ENCODE peak calls at places on chromosomes 1 and 21, in six cellular contexts. P is body of pancreas, M is testis, R is heart left ventricle, I is lower leg skin, H is IMR-90. W is an unnamed sample.

GRCh38 chr1:68890736-68891135 is 393.9 kb upstream of the DEPDC1 start:
- DNase-seq in P (no peak), M (no peak), R (no peak), I (no peak), H (no peak), W (no peak)

GRCh38 chr21:45611296-45611695 is 32.2 kb upstream of the PCBP3 start:
- DNase-seq in P (no peak), M (no peak), R (no peak), I (peak), H (no peak), W (no peak)

GRCh38 chr1:80054129-80054528 is 1047.6 kb upstream of the ADGRL4 start:
- DNase-seq in P (peak), M (peak), R (no peak), I (no peak), H (peak), W (no peak)

GRCh38 chr1:109819365-109819764 is 55.6 kb upstream of the EPS8L3 start:
- DNase-seq in P (no peak), M (no peak), R (no peak), I (peak), H (no peak), W (no peak)

GRCh38 chr1:7954683-7955082 is 6.8 kb upstream of the PARK7 start:
- DNase-seq in P (no peak), M (no peak), R (no peak), I (no peak), H (no peak), W (no peak)

GRCh38 chr1:40076895-40077312 is 20.1 kb downstream of the PPT1 start:
- DNase-seq in P (no peak), M (no peak), R (no peak), I (no peak), H (peak), W (no peak)

GRCh38 chr1:166152977-166153376 is 13.8 kb downstream of the FAM78B start:
- DNase-seq in P (no peak), M (no peak), R (no peak), I (no peak), H (no peak), W (peak)

GRCh38 chr1:54814148-54814498 is 13.0 kb upstream of the TTC22 start:
- DNase-seq in P (no peak), M (peak), R (no peak), I (peak), H (no peak), W (no peak)

GRCh38 chr1:221328371-221328770 is 413.5 kb downstream of the DUSP10 start:
- DNase-seq in P (no peak), M (no peak), R (no peak), I (no peak), H (no peak), W (no peak)

GRCh38 chr1:244046907-244047738 is 4.0 kb upstream of the ZBTB18 start:
- DNase-seq in P (peak), M (no peak), R (no peak), I (no peak), H (peak), W (no peak)

GRCh38 chr1:211734359-211734758 is 58.9 kb upstream of the NEK2 start:
- DNase-seq in P (peak), M (no peak), R (no peak), I (no peak), H (no peak), W (no peak)

GRCh38 chr1:192951961-192952460 is 107.1 kb downstream of the UCHL5 start:
- DNase-seq in P (no peak), M (no peak), R (no peak), I (no peak), H (peak), W (no peak)

GRCh38 chr1:61202854-61203603 is 120.7 kb downstream of the NFIA start:
- DNase-seq in P (no peak), M (no peak), R (no peak), I (no peak), H (peak), W (no peak)

GRCh38 chr1:24584103-24584764 is 28.3 kb downstream of the NCMAP start:
- DNase-seq in P (peak), M (no peak), R (no peak), I (no peak), H (no peak), W (no peak)

GRCh38 chr1:230289350-230289644 is 136.8 kb downstream of the PGBD5 start:
- DNase-seq in P (no peak), M (no peak), R (no peak), I (no peak), H (no peak), W (no peak)

GRCh38 chr21:46146856-46147255 is 8.5 kb downstream of the FTCD start:
- DNase-seq in P (no peak), M (no peak), R (no peak), I (no peak), H (no peak), W (no peak)

GRCh38 chr1:29504709-29505410 is 268.5 kb downstream of the PTPRU start:
- DNase-seq in P (no peak), M (peak), R (no peak), I (peak), H (no peak), W (no peak)

GRCh38 chr1:198492872-198493271 is 47.6 kb downstream of the ATP6V1G3 start:
- DNase-seq in P (no peak), M (no peak), R (no peak), I (no peak), H (peak), W (no peak)

GRCh38 chr1:194975913-194976312 is 1632.3 kb downstream of the KCNT2 start:
- DNase-seq in P (no peak), M (no peak), R (no peak), I (no peak), H (peak), W (no peak)

GRCh38 chr1:206590025-206590834 is 22.0 kb downstream of the EIF2D start:
- DNase-seq in P (no peak), M (peak), R (no peak), I (no peak), H (peak), W (no peak)

GRCh38 chr21:43921979-43922945 is 57.2 kb downstream of the AGPAT3 start:
- DNase-seq in P (no peak), M (peak), R (no peak), I (no peak), H (peak), W (no peak)

GRCh38 chr1:209743145-209743482 is 12.7 kb upstream of the TRAF3IP3 start:
- DNase-seq in P (peak), M (peak), R (peak), I (no peak), H (peak), W (peak)

GRCh38 chr21:46099476-46099875 is 1.6 kb downstream of the COL6A2 start:
- DNase-seq in P (peak), M (peak), R (peak), I (peak), H (peak), W (no peak)

GRCh38 chr1:156618853-156619581 is at the start of gene HAPLN2:
- DNase-seq in P (peak), M (no peak), R (no peak), I (no peak), H (no peak), W (no peak)

GRCh38 chr1:81157686-81158085 is 643.0 kb upstream of the ADGRL2 start:
- DNase-seq in P (no peak), M (no peak), R (no peak), I (no peak), H (no peak), W (no peak)

GRCh38 chr1:165871311-165872067 is 44.1 kb downstream of the UCK2 start:
- DNase-seq in P (peak), M (peak), R (peak), I (no peak), H (peak), W (peak)

GRCh38 chr1:154934358-154934948 is 2.1 kb downstream of the PMVK start:
- DNase-seq in P (no peak), M (no peak), R (no peak), I (no peak), H (no peak), W (no peak)

GRCh38 chr1:154937988-154938386 is 1.5 kb upstream of the PMVK start:
- DNase-seq in P (no peak), M (no peak), R (no peak), I (no peak), H (no peak), W (no peak)

GRCh38 chr1:154936416-154937050 is at the start of gene PMVK:
- DNase-seq in P (peak), M (peak), R (peak), I (peak), H (peak), W (peak)

GRCh38 chr1:154937051-154937987 is 800 bp upstream of the PMVK start:
- DNase-seq in P (peak), M (peak), R (peak), I (peak), H (peak), W (peak)

DNA sequence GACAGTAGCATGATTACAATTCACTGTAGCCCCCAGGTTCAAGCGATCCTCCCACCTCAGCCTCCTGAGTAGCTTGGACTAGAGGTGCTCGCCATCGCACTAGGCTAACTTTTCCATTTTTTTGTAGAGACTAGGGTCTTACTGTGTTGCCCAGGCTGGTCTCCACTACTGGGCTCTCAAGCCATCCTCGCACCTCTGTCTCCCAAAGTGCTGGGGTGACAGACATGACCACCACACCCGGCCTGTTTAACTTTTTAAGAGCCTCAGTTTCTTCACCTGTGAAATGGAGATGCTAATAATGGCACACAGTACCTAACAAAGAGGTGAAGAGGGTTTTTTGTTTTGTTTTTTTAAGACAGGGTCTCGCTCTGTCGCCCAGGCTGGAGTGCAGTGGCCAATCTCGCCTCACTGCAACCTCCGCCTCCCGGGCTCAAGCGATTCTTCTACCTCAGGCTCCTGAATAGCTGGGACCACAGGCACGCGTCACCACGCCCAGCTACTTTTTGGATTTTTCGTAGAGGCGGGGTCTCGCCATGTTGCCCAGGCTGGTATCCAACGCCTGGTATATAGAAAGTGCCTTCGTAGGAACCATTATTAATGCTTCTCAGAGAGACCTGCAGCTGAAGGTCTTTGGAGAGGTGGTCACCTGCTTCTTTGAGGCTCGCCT is 637 bp downstream of the PMVK start:
- DNase-seq in P (peak), M (no peak), R (no peak), I (no peak), H (no peak), W (no peak)
- TF ChIP-seq POLR2A in P (no peak), M (no peak), R (no peak), I (no peak), H (no peak), W (no peak)

DNA sequence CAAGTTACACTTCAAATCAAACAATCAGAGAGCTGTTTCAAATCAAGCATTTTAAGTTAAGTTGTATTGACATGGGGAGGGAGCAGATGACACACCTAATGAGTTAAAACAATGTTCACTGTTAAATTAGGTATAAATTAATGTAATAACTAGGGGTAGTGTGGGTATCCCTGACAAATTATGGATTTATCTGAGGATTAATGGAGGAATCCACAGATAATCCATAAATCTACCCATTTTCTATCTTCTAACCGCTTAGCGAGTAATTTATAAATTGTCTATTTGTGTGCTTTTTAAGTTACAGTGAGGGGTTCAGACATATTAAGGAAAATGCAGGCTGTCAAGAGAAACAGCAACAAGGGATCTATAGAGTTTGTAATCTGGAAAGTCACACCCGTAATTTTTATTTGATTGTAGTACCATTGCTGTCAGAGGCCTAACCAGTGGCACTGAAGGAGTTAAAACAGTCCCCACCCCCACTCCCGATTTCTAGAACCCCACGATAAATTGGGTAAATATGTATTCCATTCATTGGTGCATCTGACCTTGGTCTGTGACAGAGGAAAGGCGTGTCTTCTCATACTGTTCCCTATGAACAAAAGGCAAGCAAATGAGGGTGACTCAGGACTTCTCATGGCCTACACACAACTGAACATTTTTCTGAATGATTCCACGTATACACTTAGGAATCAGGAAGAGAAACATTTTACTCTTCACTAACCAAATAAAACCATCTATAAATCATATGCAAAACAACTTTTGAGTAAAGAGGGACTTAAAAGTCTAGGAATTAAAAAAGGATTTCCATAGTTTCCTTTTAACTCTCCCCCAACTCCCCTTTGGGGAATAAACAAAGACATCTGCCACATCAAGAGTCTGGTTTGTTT is 7.4 kb downstream of the IRF2BP2 start:
- DNase-seq in P (peak), M (no peak), R (peak), I (peak), H (peak), W (no peak)
- TF ChIP-seq POLR2A in P (peak), M (no peak), R (peak), I (no peak), H (no peak), W (peak)

DNA sequence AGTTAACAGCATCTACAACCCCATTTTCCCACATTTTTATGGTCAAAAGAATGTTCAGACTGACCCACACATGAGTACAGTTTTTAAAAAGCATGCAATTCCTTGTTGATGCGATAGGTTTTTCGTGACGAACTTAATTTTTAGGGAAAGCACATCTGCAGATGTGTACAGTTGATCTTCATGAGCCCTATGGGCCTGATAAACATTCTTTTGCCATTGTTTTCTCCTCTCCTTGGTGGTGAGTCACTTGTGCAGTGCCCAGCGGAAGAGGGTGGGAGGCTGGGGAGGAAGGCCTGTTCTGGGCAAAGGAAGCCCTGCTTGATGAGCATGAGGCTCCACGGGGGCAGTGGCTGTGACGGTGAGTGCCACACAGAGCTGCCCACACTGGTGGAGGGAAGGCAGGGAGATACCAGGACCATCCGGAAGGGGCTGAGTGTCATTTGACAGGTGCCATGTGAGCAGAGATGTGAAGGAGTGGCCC is 5.3 kb downstream of the ARF1 start:
- DNase-seq in P (peak), M (peak), R (no peak), I (no peak), H (peak), W (no peak)
- TF ChIP-seq POLR2A in P (no peak), M (no peak), R (no peak), I (no peak), H (no peak), W (no peak)

GRCh38 chr1:155139895-155140629 is at the start of gene DPM3:
- DNase-seq in P (peak), M (peak), R (peak), I (peak), H (peak), W (peak)
- TF ChIP-seq POLR2A in P (peak), M (no peak), R (peak), I (no peak), H (peak), W (peak)

DNA sequence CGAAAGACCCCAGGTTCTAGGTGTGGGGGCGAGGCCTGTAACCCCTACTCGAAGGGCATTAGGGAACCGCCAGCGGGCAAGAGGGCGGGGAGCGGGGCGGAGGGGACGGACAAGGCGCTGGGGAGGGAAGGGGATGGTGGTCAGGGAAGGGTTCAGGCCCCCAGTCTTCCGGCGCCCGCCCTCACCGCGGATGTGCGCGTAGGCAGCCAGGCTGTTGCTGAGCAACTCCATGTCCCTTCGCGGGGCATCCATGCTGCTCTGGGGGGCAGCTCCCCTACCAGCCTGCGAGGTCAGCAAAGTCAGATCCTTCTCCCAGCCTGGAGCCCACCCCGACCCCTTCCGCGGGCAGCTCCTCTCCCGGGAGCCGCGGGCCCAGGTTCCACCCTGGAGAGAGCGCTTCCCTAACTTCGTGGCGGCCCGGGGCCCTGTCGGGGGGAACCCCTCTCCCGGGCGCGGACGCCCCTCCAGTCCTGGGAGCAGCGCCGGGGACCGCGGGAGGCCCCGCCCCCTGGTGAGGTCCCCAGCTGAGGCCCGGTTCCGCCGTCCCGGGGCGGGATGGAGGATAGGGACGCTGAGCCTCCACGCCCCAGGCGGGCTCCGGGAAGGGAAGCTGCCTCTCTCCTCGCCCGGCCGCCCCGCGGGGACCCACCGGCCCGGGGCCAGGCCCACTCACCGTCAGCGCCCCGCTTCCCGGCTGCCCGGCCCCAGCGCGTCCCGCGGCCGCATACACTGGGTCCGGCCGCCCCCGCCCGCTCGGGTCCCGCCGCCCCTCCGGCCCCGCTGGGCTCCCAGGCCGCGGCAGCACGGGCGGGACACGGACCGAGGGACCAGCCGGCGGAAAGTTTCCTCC is 434 bp downstream of the EVA1B start:
- DNase-seq in P (peak), M (peak), R (peak), I (peak), H (peak), W (no peak)
- TF ChIP-seq POLR2A in P (no peak), M (no peak), R (no peak), I (no peak), H (no peak), W (no peak)

DNA sequence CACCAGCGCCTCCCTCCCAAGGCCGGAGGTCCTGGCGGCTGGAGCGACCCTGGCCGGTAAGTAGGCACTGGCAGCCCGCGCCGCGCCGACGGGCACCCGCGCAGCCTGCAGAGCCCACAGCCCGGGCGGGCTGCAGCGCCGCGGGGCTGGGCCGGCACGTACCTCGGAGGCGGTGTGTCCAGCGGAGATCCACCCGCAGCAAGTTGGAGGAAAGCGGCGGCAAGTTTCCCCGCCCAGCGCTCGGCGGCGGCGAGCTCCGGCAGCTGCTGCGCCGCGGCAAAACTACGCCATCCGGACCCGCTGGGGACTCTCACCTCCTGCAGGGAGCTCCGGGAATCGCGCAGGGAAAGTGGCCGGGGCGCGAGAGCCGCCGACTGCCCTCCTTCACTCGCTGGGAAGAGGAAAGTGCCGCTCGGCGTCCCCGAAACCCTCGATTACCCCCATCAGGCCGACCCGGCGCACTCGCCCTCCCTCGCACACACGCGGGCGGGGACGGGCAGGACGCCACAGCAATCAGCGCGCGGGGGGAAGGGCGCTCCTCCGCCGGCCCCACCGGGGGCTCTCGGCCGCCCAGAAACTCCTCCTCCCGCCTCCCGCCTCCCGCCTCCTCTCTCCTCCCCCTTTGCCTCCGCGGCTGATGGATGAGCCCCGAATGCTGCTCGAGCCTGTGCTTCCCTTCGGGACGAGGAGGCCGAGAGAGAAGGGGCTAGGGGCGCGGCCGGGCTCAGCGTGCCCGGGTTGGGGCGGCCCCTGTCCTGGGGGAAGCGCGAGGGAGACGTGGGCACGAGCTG is at the start of gene TGFBR3:
- DNase-seq in P (peak), M (peak), R (peak), I (peak), H (peak), W (peak)
- TF ChIP-seq POLR2A in P (peak), M (no peak), R (peak), I (peak), H (peak), W (peak)